ENCODE peak calls at places on chromosomes 6 and 20, in four cellular contexts. I is sigmoid colon, K is A549, N is psoas muscle. E is an unnamed sample.

GRCh38 chr20:19253316-19253715 is 40.9 kb downstream of the SLC24A3 start:
- DNase-seq in K (no peak), I (no peak), N (no peak), E (no peak)

GRCh38 chr6:101853686-101854085 is 460.2 kb downstream of the GRIK2 start:
- DNase-seq in I (no peak), N (no peak), K (no peak), E (no peak)

GRCh38 chr6:42407379-42407778 is 44.3 kb downstream of the TRERF1 start:
- DNase-seq in N (no peak), K (no peak), I (no peak), E (no peak)

GRCh38 chr6:37624606-37625574 is 72.8 kb downstream of the MDGA1 start:
- DNase-seq in I (no peak), K (peak), N (peak), E (no peak)

GRCh38 chr6:102759415-102759814 is 1365.9 kb downstream of the GRIK2 start:
- DNase-seq in N (no peak), I (no peak), K (no peak), E (no peak)

GRCh38 chr6:158170656-158171081 is 2.5 kb downstream of the GTF2H5 start:
- DNase-seq in N (no peak), I (no peak), K (no peak), E (no peak)

GRCh38 chr6:164827537-164827936 is 481.9 kb downstream of the C6orf118 start:
- DNase-seq in N (no peak), I (no peak), K (no peak), E (no peak)

GRCh38 chr6:50381106-50381415 is 331.3 kb upstream of the DEFB112 start:
- DNase-seq in N (no peak), K (no peak), I (no peak), E (peak)

GRCh38 chr20:64079273-64080012 is at the start of gene RGS19:
- DNase-seq in I (peak), N (peak), K (no peak), E (peak)

GRCh38 chr6:30071081-30071818 is 4.3 kb downstream of the PPP1R11 start:
- DNase-seq in N (peak), I (no peak), K (no peak), E (peak)

GRCh38 chr6:135999393-135999792 is 147.9 kb downstream of the PDE7B start:
- DNase-seq in N (no peak), K (no peak), I (no peak), E (no peak)

GRCh38 chr20:50394569-50394968 is 115.6 kb upstream of the PTPN1 start:
- DNase-seq in K (no peak), I (no peak), N (no peak), E (no peak)

GRCh38 chr6:4459032-4459431 is 317.2 kb upstream of the CDYL start:
- DNase-seq in I (no peak), N (no peak), K (peak), E (peak)

GRCh38 chr20:4516851-4517250 is 204.9 kb upstream of the PRND start:
- DNase-seq in I (no peak), K (no peak), N (no peak), E (no peak)

GRCh38 chr20:4521170-4521968 is 200.3 kb upstream of the PRND start:
- DNase-seq in I (no peak), N (no peak), K (no peak), E (no peak)

GRCh38 chr20:4524307-4524706 is 197.4 kb upstream of the PRND start:
- DNase-seq in I (no peak), K (no peak), N (no peak), E (no peak)

GRCh38 chr20:4522310-4522709 is 199.4 kb upstream of the PRND start:
- DNase-seq in I (no peak), N (no peak), K (no peak), E (no peak)

GRCh38 chr20:4519530-4519929 is 202.2 kb upstream of the PRND start:
- DNase-seq in N (no peak), I (no peak), K (no peak), E (peak)
- TF ChIP-seq CTCF in N (no peak), I (no peak), K (peak), E (peak)

GRCh38 chr6:46845126-46845525 is 51.9 kb downstream of the MEP1A start:
- DNase-seq in K (no peak), I (no peak), N (no peak), E (no peak)
- TF ChIP-seq CTCF in K (no peak), I (no peak), N (no peak), E (no peak)

GRCh38 chr20:37398750-37399621 is 53.0 kb downstream of the SRC start:
- DNase-seq in I (no peak), N (no peak), K (no peak), E (no peak)
- TF ChIP-seq CTCF in I (no peak), N (no peak), K (no peak), E (no peak)

DNA sequence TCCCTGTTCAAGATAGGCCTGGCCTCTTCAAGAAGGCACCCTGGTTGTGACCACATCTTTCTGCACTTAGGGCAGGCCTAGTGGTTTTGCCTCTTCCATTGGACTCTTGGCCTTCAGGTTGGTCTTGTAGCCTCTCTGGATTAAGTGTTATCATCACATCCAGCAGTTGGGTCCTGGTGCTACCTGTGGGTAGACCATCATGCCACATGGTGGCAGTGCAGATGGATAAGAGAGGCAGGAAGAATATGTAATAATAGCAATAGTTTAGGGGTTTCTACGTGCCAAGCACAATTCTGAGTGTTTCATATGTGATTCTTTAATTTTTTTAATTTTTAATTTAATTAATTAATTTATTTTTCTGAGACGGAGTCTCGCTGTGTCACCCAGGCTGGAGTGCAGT is 28.5 kb upstream of the SNRPB2 start:
- DNase-seq in N (no peak), I (no peak), K (no peak), E (peak)
- TF ChIP-seq CTCF in N (peak), I (no peak), K (peak), E (peak)

DNA sequence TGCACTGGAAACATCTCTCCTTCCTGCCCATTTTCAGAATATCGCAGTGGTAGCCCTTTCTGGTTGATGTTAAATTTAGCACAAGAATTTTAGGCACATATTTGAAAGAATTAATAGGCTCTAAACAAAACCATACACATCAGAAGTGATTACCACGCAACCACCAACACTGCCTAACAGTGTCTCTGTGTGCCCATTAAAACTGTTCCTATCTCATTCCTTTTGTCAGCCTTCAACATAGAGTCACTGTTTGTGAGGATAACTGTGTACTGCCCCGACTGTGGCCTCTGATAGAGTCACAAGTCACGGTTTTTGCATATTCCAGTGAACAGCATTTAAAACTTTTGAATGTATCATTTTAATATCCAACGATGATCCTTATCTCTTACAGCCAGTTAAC is 116.8 kb upstream of the TNFAIP3 start:
- DNase-seq in K (no peak), N (no peak), I (no peak), E (no peak)
- TF ChIP-seq CTCF in K (no peak), N (no peak), I (no peak), E (no peak)

GRCh38 chr20:45294003-45294368 is 12.7 kb upstream of the RBPJL start:
- DNase-seq in K (no peak), N (no peak), I (no peak), E (no peak)
- TF ChIP-seq CTCF in K (no peak), N (no peak), I (no peak), E (peak)

GRCh38 chr6:31190488-31190887 is 20.0 kb upstream of the POU5F1 start:
- DNase-seq in N (no peak), I (no peak), K (no peak), E (no peak)
- TF ChIP-seq CTCF in N (no peak), I (no peak), K (no peak), E (no peak)

GRCh38 chr6:106084106-106084963 is 1.8 kb upstream of the PRDM1 start:
- DNase-seq in I (no peak), K (peak), N (peak), E (peak)
- TF ChIP-seq CTCF in I (no peak), K (peak), N (no peak), E (peak)

DNA sequence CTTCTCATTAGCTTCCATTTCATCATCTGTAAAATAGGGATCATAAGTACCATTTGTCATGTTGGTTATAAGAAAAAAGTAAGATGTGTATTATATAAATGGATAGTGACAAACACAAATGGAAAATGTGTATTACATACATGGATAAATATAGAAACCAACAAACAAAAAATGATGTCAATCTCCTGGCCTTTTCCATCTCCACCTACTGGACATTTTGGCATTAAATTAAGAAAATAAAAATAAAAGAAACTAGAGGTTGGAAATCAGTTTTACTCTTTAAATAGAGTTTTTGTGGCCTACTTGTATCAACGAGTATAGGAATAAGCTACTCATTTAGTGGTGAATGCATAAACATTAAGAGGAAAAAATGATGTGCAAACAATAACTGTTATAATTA is 67.5 kb upstream of the THEMIS start:
- DNase-seq in N (no peak), I (no peak), K (no peak), E (no peak)
- TF ChIP-seq CTCF in N (no peak), I (no peak), K (no peak), E (no peak)

GRCh38 chr6:68634503-68635411 is at the start of gene ADGRB3:
- DNase-seq in N (peak), I (peak), K (peak), E (peak)
- TF ChIP-seq CTCF in N (no peak), I (no peak), K (no peak), E (no peak)

E was measured in endothelial cell.